ENCODE peak calls at places on chromosomes 13 and 19, in five cellular contexts. R is lower lobe of right lung, B is IMR-90, N is left lung, Q is MCF 10A. I is an unnamed sample.

GRCh38 chr13:30757026-30757425 is 21.7 kb downstream of the ALOX5AP start:
- DNase-seq in B (no peak), R (no peak), Q (no peak), N (no peak), I (no peak)

GRCh38 chr13:37134411-37135041 is 29.1 kb upstream of the CSNK1A1L start:
- DNase-seq in B (peak; percentile 90), Q (no peak), N (no peak), R (no peak), I (no peak)

GRCh38 chr19:41588497-41589209 is 12.7 kb downstream of the CEACAM21 start:
- DNase-seq in Q (peak; percentile 56), B (peak; percentile 29), R (no peak), N (no peak), I (peak; percentile 28)

GRCh38 chr19:18291019-18291524 is 9.7 kb upstream of the JUND start:
- DNase-seq in B (no peak), R (no peak), N (no peak), Q (no peak), I (no peak)

GRCh38 chr13:94112227-94112626 is 367.3 kb downstream of the DCT start:
- DNase-seq in N (no peak), R (no peak), Q (peak; percentile 73), B (peak; percentile 98), I (no peak)

GRCh38 chr19:43598445-43599240 is 2.2 kb downstream of the ZNF576 start:
- DNase-seq in B (no peak), Q (no peak), N (no peak), R (no peak), I (no peak)

GRCh38 chr13:47168086-47168485 is 271.2 kb upstream of the HTR2A start:
- DNase-seq in B (peak; percentile 92), R (no peak), Q (peak; percentile 42), N (no peak), I (no peak)

GRCh38 chr13:100789481-100789880 is 114.9 kb upstream of the TMTC4 start:
- DNase-seq in Q (peak; percentile 14), R (peak; percentile 47), B (no peak), N (peak; percentile 48), I (no peak)

GRCh38 chr13:30125422-30126073 is 181.8 kb downstream of the KATNAL1 start:
- DNase-seq in R (no peak), N (peak; percentile 46), Q (peak; percentile 95), B (peak; percentile 94), I (no peak)

GRCh38 chr13:60329221-60329983 is 67.6 kb upstream of the TDRD3 start:
- DNase-seq in N (peak; percentile 42), R (peak; percentile 48), B (peak; percentile 16), Q (peak; percentile 53), I (no peak)

GRCh38 chr13:40170982-40171381 is 495.5 kb downstream of the FOXO1 start:
- DNase-seq in R (no peak), N (no peak), Q (peak; percentile 59), B (no peak), I (no peak)

GRCh38 chr13:52879950-52880650 is 31.7 kb upstream of the PCDH8 start:
- DNase-seq in Q (no peak), N (no peak), R (no peak), B (no peak), I (no peak)

GRCh38 chr19:38524369-38524768 is 90.9 kb downstream of the RYR1 start:
- DNase-seq in R (peak; percentile 41), Q (no peak), N (no peak), B (no peak), I (no peak)

GRCh38 chr13:21657538-21657937 is 13.3 kb upstream of the FGF9 start:
- DNase-seq in Q (peak; percentile 73), B (peak; percentile 94), N (no peak), R (no peak), I (no peak)

GRCh38 chr13:27613623-27614022 is 6.7 kb downstream of the LNX2 start:
- DNase-seq in N (no peak), R (no peak), Q (no peak), B (no peak), I (no peak)

GRCh38 chr19:41352609-41353465 is 885 bp downstream of the TGFB1 start:
- DNase-seq in B (peak; percentile 44), N (peak; percentile 77), R (peak; percentile 81), Q (peak; percentile 74), I (no peak)

GRCh38 chr19:31706131-31706530 is 356.9 kb upstream of the TSHZ3 start:
- DNase-seq in B (no peak), R (no peak), Q (no peak), N (no peak), I (no peak)

DNA sequence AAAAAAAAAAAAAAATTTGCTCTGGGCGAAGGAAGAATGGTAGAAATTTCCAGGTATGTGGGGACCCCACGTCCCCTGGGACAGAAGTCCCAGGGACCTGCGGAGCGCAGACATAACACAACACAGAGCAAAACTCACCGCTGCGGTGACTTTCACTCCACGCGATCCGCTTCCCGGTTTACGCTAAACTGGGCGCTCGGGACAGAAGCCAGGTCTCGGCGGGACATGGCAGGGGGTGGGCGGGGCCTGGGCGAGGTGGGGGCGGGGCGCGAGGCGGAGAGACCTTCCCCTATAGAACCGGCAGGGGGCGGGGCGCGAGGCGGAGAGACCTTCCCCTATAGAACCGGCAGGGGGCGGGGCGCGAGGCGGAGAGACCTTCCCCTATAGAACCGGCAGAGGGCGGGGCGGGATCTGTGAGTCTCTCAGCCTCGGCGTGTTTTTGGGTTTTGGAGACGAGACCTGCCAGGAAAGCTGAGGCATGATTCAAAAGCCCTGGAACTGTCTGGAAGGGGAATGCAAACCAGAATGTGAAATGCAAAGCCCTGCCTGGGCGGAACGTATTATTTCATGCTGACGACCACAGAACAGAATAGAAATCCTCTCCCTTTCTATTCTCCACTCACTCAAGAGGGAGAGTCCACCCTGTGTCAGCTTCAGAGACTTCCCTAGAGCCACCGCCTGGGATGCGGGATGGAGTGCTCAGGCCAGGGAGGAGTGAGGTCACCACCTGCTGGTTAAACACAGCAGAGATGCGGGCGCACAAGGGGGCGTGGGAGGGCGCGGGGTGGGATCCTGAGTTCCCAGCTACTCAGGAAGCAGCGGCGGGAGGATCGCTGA is 20.2 kb upstream of the ERVV-1 start:
- DNase-seq in B (peak; percentile 66), Q (no peak), R (peak; percentile 81), N (peak; percentile 82), I (no peak)
- TF ChIP-seq CTCF in B (peak; percentile 59), Q (peak; percentile 38), R (peak; percentile 63), N (peak; percentile 43), I (peak; percentile 98)

GRCh38 chr19:1466018-1466460 is 13.0 kb downstream of the C19orf25 start:
- DNase-seq in Q (no peak), B (no peak), R (no peak), N (no peak), I (no peak)
- TF ChIP-seq CTCF in Q (no peak), B (no peak), R (no peak), N (no peak), I (no peak)

GRCh38 chr13:42478531-42479156 is 95.3 kb upstream of the TNFSF11 start:
- DNase-seq in R (no peak), Q (peak; percentile 45), B (peak; percentile 7), N (no peak), I (no peak)
- TF ChIP-seq CTCF in R (no peak), Q (peak; percentile 28), B (peak; percentile 12), N (no peak), I (peak; percentile 74)

GRCh38 chr13:45441633-45442032 is 23.1 kb upstream of the COG3 start:
- DNase-seq in N (no peak), R (no peak), Q (peak; percentile 56), B (peak; percentile 10), I (no peak)
- TF ChIP-seq CTCF in N (no peak), R (no peak), Q (peak; percentile 29), B (no peak), I (peak; percentile 61)